ENCODE peak calls at places on chromosome 15, in four cellular contexts. P is hepatocyte; R is tibial nerve; S is naive thymus-derived CD4-positive, alpha-beta T cell. Z is an unnamed sample. For H3K4me1 and H3K27me3, the result is how much of the 10 kb centered on the place peaks cover.

GRCh38 chr15:28912422-28912821 is 26.6 kb downstream of the APBA2 start:
- DNase-seq in P (no peak), R (no peak), S (no peak), Z (no peak)

GRCh38 chr15:69038508-69038907 is 24.0 kb downstream of the NOX5 start:
- DNase-seq in P (no peak), R (no peak), S (no peak), Z (no peak)

GRCh38 chr15:31271706-31272557 is 54.7 kb upstream of the KLF13 start:
- DNase-seq in R (no peak), P (no peak), S (no peak), Z (no peak)

GRCh38 chr15:58643996-58644395 is 105.5 kb downstream of the ADAM10 start:
- DNase-seq in P (no peak), R (no peak), S (no peak), Z (no peak)

GRCh38 chr15:69743091-69743490 is 290.5 kb downstream of the RPLP1 start:
- DNase-seq in S (no peak), R (no peak), P (no peak), Z (no peak)

GRCh38 chr15:31442203-31443090 is 115.8 kb downstream of the KLF13 start:
- DNase-seq in R (no peak), S (no peak), P (peak), Z (no peak)

GRCh38 chr15:71471347-71471746 is 339.0 kb upstream of the NR2E3 start:
- DNase-seq in S (no peak), R (no peak), P (peak), Z (no peak)

GRCh38 chr15:31262143-31262530 is 64.5 kb upstream of the KLF13 start:
- DNase-seq in P (no peak), S (no peak), R (no peak), Z (no peak)

GRCh38 chr15:39235084-39235795 is 345.6 kb upstream of the THBS1 start:
- DNase-seq in R (no peak), P (no peak), S (no peak), Z (no peak)

GRCh38 chr15:31932581-31932980 is 97.7 kb upstream of the CHRNA7 start:
- DNase-seq in S (no peak), R (no peak), P (no peak), Z (no peak)

GRCh38 chr15:91537868-91538267 is 315.6 kb upstream of the SLCO3A1 start:
- DNase-seq in P (no peak), S (no peak), R (no peak), Z (no peak)

GRCh38 chr15:51144021-51144532 is 49.4 kb upstream of the TNFAIP8L3 start:
- DNase-seq in P (no peak), R (no peak), S (no peak), Z (no peak)

GRCh38 chr15:95459288-95459687 is 871.2 kb upstream of the NR2F2 start:
- DNase-seq in R (no peak), S (no peak), P (no peak), Z (no peak)

GRCh38 chr15:33028495-33028894 is 166.0 kb downstream of the FMN1 start:
- DNase-seq in R (no peak), S (no peak), P (no peak), Z (no peak)

GRCh38 chr15:100714034-100714748 is 111.8 kb downstream of the ASB7 start:
- DNase-seq in R (no peak), S (no peak), P (no peak), Z (no peak)

GRCh38 chr15:64692166-64692565 is 83.2 kb downstream of the RBPMS2 start:
- DNase-seq in P (no peak), S (no peak), R (no peak), Z (no peak)
- H3K4me1 ChIP-seq in P (under half), S (under half), R (under half), Z (under half)

GRCh38 chr15:65789105-65789504 is 3.0 kb downstream of the DENND4A start:
- DNase-seq in P (no peak), S (no peak), R (no peak), Z (no peak)

GRCh38 chr15:65787260-65787659 is 4.8 kb downstream of the DENND4A start:
- DNase-seq in S (no peak), P (no peak), R (no peak), Z (no peak)

GRCh38 chr15:65790692-65791334 is 1.3 kb downstream of the DENND4A start:
- DNase-seq in P (peak), R (no peak), S (peak), Z (peak)

GRCh38 chr15:65791335-65792129 is 561 bp downstream of the DENND4A start:
- DNase-seq in P (peak), R (peak), S (peak), Z (no peak)

DNA sequence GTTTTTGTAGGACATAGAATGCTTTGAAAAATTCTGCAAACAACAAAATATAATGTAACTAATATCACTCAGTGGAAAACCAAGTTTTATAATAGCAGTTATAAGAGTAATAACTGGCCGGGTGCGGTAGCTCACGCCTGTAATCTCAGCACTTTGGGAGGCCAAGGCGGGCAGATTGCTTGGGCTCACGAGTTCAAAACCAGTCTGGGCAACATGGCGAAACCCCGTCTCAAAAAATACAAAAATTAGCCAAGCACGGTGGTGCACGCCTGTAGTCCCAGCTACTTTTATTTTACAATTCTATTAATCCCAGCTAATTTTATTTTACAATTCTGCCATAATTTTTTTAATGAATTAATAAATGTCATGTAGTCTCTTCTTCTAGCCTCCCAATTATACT is 2.3 kb downstream of the DENND4A start:
- DNase-seq in P (no peak), S (no peak), R (no peak), Z (no peak)
- H3K4me3 ChIP-seq in P (no peak), S (peak), R (no peak), Z (no peak)

DNA sequence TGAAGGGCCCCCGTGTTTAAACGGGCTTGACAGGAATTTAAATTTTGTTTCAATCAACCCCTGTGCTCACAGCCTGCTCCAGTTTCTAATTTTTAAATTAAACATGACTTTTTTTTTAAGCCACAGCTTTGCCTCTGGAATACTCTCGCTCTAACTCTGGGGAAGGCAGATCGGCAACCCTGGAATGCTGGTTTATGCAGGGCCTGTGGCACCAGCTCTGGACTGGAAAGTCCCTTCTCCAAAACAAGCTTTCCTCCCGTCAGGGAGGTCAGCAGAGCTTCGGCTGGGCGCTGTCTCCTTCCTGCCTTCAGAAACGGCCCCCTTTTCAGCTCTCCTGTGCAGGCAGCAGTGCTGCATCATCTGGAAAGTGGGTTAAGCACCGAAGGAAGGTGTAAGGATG is 42.7 kb upstream of the SKOR1 start:
- DNase-seq in S (no peak), P (no peak), R (no peak), Z (no peak)
- H3K27me3 ChIP-seq in S (under half), P (under half), R (under half), Z (under half)

DNA sequence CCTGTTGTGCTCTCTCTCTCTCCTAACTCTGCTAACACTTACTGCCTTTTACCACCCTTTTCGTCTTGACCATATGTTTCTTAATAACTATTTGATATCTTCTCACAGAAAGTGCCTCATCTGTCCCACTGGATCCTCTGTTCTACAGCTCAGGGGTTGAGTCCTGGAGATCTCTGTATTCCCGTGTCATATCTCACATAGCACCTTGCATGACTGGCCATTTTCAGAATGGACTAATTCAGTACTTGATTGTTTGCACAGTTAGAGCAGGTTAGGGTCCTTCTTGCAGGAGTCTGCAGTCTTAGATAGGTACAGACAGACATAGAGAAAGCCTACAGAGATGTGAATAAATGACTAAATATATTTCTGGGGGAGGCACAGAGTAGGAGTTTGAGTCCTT is 20.9 kb downstream of the HACD3 start:
- DNase-seq in P (no peak), S (no peak), R (no peak), Z (no peak)
- H3K4me1 ChIP-seq in P (under half), S (under half), R (under half), Z (under half)

Z was measured in CD4-positive, alpha-beta memory T cell.